ENCODE peak calls at places on chromosomes 2 and 18, in six cellular contexts. One of them, this sample, is unnamed.

GRCh38 chr2:206584323-206585116 is 57.8 kb upstream of the FAM237A start:
- DNase-seq in right lobe of liver: no peak
- DNase-seq in pancreas: no peak
- DNase-seq in SK-N-SH: no peak
- DNase-seq in HCT116: no peak
- DNase-seq in AG10803: no peak
- DNase-seq in this sample: peak

GRCh38 chr2:215879977-215880940 is 133.1 kb downstream of the MREG start:
- DNase-seq in right lobe of liver: no peak
- DNase-seq in pancreas: no peak
- DNase-seq in SK-N-SH: no peak
- DNase-seq in HCT116: no peak
- DNase-seq in AG10803: no peak
- DNase-seq in this sample: no peak

GRCh38 chr2:11342561-11343343 is 1.7 kb downstream of the ROCK2 start:
- DNase-seq in right lobe of liver: no peak
- DNase-seq in pancreas: no peak
- DNase-seq in SK-N-SH: peak
- DNase-seq in HCT116: peak
- DNase-seq in AG10803: peak
- DNase-seq in this sample: no peak

GRCh38 chr2:110740747-110741349 is 8.5 kb downstream of the ACOXL start:
- DNase-seq in right lobe of liver: no peak
- DNase-seq in pancreas: no peak
- DNase-seq in SK-N-SH: no peak
- DNase-seq in HCT116: no peak
- DNase-seq in AG10803: no peak
- DNase-seq in this sample: no peak

GRCh38 chr2:146598791-146599190 is 1246.0 kb upstream of the ACVR2A start:
- DNase-seq in right lobe of liver: no peak
- DNase-seq in pancreas: no peak
- DNase-seq in SK-N-SH: no peak
- DNase-seq in HCT116: no peak
- DNase-seq in AG10803: no peak
- DNase-seq in this sample: no peak

GRCh38 chr18:79934311-79935097 is 16.9 kb downstream of the SLC66A2 start:
- DNase-seq in right lobe of liver: peak
- DNase-seq in pancreas: no peak
- DNase-seq in SK-N-SH: no peak
- DNase-seq in HCT116: no peak
- DNase-seq in AG10803: no peak
- DNase-seq in this sample: peak

GRCh38 chr2:237232166-237232565 is 146.5 kb downstream of the COPS8 start:
- DNase-seq in right lobe of liver: no peak
- DNase-seq in pancreas: no peak
- DNase-seq in SK-N-SH: no peak
- DNase-seq in HCT116: no peak
- DNase-seq in AG10803: no peak
- DNase-seq in this sample: no peak

GRCh38 chr2:159516241-159516758 is 100.0 kb downstream of the BAZ2B start:
- DNase-seq in right lobe of liver: no peak
- DNase-seq in pancreas: peak
- DNase-seq in SK-N-SH: peak
- DNase-seq in HCT116: peak
- DNase-seq in AG10803: peak
- DNase-seq in this sample: peak

GRCh38 chr18:35749701-35750100 is 168.2 kb downstream of the GALNT1 start:
- DNase-seq in right lobe of liver: no peak
- DNase-seq in pancreas: no peak
- DNase-seq in SK-N-SH: no peak
- DNase-seq in HCT116: no peak
- DNase-seq in AG10803: no peak
- DNase-seq in this sample: no peak

GRCh38 chr2:174546519-174547506 is 50.8 kb downstream of the WIPF1 start:
- DNase-seq in right lobe of liver: no peak
- DNase-seq in pancreas: no peak
- DNase-seq in SK-N-SH: peak
- DNase-seq in HCT116: peak
- DNase-seq in AG10803: peak
- DNase-seq in this sample: peak

GRCh38 chr2:27320958-27321543 is 1.8 kb downstream of the MPV17 start:
- DNase-seq in right lobe of liver: peak
- DNase-seq in pancreas: peak
- DNase-seq in SK-N-SH: peak
- DNase-seq in HCT116: peak
- DNase-seq in AG10803: peak
- DNase-seq in this sample: peak

GRCh38 chr2:46887028-46887885 is 28.3 kb downstream of the MCFD2 start:
- DNase-seq in right lobe of liver: no peak
- DNase-seq in pancreas: no peak
- DNase-seq in SK-N-SH: no peak
- DNase-seq in HCT116: no peak
- DNase-seq in AG10803: peak
- DNase-seq in this sample: no peak

GRCh38 chr2:198173242-198173641 is 368.8 kb downstream of the PLCL1 start:
- DNase-seq in right lobe of liver: no peak
- DNase-seq in pancreas: no peak
- DNase-seq in SK-N-SH: no peak
- DNase-seq in HCT116: no peak
- DNase-seq in AG10803: peak
- DNase-seq in this sample: no peak

GRCh38 chr2:123915380-123915779 is 109.7 kb upstream of the CNTNAP5 start:
- DNase-seq in right lobe of liver: no peak
- DNase-seq in pancreas: no peak
- DNase-seq in SK-N-SH: no peak
- DNase-seq in HCT116: no peak
- DNase-seq in AG10803: no peak
- DNase-seq in this sample: no peak

GRCh38 chr2:218396688-218397501 is 2.8 kb upstream of the CTDSP1 start:
- DNase-seq in right lobe of liver: peak
- DNase-seq in pancreas: peak
- DNase-seq in SK-N-SH: peak
- DNase-seq in HCT116: no peak
- DNase-seq in AG10803: peak
- DNase-seq in this sample: peak

GRCh38 chr18:55588001-55588875 is at the start of gene TCF4:
- DNase-seq in right lobe of liver: peak
- DNase-seq in pancreas: peak
- DNase-seq in SK-N-SH: peak
- DNase-seq in HCT116: no peak
- DNase-seq in AG10803: peak
- DNase-seq in this sample: peak

GRCh38 chr18:55585050-55585449 is 2.9 kb downstream of the TCF4 start:
- DNase-seq in right lobe of liver: no peak
- DNase-seq in pancreas: no peak
- DNase-seq in SK-N-SH: no peak
- DNase-seq in HCT116: no peak
- DNase-seq in AG10803: no peak
- DNase-seq in this sample: no peak

GRCh38 chr18:55586841-55587240 is 1.2 kb downstream of the TCF4 start:
- DNase-seq in right lobe of liver: no peak
- DNase-seq in pancreas: no peak
- DNase-seq in SK-N-SH: peak
- DNase-seq in HCT116: no peak
- DNase-seq in AG10803: peak
- DNase-seq in this sample: peak

GRCh38 chr18:55587341-55588000 is 521 bp downstream of the TCF4 start:
- DNase-seq in right lobe of liver: peak
- DNase-seq in pancreas: no peak
- DNase-seq in SK-N-SH: peak
- DNase-seq in HCT116: no peak
- DNase-seq in AG10803: peak
- DNase-seq in this sample: peak

DNA sequence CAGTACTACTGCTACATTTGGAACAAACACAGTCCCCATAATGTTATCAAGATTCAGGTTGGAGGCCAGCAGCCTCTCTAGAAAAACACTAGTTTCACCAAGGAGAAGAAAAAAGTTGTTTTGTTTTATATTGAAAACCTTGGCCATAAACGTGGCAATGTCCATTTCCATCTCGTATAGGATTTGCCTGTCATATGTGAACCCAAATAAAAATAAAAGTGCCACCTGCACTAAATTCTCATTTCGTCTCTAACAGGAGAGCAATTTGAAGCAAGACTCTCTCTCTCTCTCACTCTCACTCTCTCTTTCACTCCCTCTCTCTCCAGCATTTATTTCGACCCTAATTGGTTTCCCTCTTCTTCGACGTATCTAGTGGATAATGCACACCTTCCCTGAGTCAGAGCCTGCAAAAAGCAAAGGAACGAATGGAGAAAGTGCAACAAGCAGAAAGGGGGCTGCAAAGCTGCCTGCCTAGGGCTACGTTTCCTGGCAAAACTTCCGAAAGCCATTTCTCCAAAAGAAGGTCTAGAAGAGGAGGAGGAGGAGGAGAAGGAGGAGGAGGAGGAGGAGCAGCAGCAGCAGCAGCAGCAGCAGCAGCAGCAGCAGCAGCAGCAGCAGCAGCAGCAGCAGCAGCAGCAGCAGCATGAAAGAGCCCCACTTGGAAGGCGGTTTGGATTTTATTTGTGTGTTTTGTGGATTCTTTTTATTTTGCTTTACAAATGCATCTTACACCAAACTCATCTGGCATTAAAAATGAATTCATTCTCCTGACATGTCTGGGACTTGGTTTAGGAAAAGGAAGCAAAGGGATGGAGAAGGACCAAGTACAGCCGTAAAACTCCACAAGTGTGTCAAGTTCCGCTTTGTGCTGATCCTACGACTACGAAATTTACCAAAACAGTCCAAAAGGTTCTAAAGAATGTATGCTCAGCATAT is 2.1 kb downstream of the TCF4 start:
- DNase-seq in right lobe of liver: no peak
- DNase-seq in pancreas: no peak
- DNase-seq in SK-N-SH: no peak
- DNase-seq in HCT116: no peak
- DNase-seq in AG10803: no peak
- DNase-seq in this sample: peak
- H3K4me3 ChIP-seq in right lobe of liver: no peak
- H3K4me3 ChIP-seq in pancreas: no peak
- H3K4me3 ChIP-seq in SK-N-SH: peak
- H3K4me3 ChIP-seq in HCT116: no peak
- H3K4me3 ChIP-seq in AG10803: peak
- H3K4me3 ChIP-seq in this sample: peak

GRCh38 chr2:127661949-127662510 is 13.3 kb downstream of the LIMS2 start:
- DNase-seq in right lobe of liver: peak
- DNase-seq in pancreas: no peak
- DNase-seq in SK-N-SH: no peak
- DNase-seq in HCT116: no peak
- DNase-seq in AG10803: peak
- DNase-seq in this sample: peak
- TF ChIP-seq CTCF in right lobe of liver: no peak
- TF ChIP-seq CTCF in pancreas: no peak
- TF ChIP-seq CTCF in SK-N-SH: no peak
- TF ChIP-seq CTCF in HCT116: no peak
- TF ChIP-seq CTCF in AG10803: no peak
- TF ChIP-seq CTCF in this sample: no peak

GRCh38 chr2:105135436-105135835 is 97.6 kb downstream of the MRPS9 start:
- DNase-seq in right lobe of liver: no peak
- DNase-seq in pancreas: no peak
- DNase-seq in SK-N-SH: no peak
- DNase-seq in HCT116: no peak
- DNase-seq in AG10803: no peak
- DNase-seq in this sample: no peak
- H3K4me3 ChIP-seq in right lobe of liver: no peak
- H3K4me3 ChIP-seq in pancreas: no peak
- H3K4me3 ChIP-seq in SK-N-SH: no peak
- H3K4me3 ChIP-seq in HCT116: no peak
- H3K4me3 ChIP-seq in AG10803: no peak
- H3K4me3 ChIP-seq in this sample: no peak

GRCh38 chr2:125654226-125654625 is 1001.7 kb upstream of the GYPC start:
- DNase-seq in right lobe of liver: no peak
- DNase-seq in pancreas: no peak
- DNase-seq in SK-N-SH: no peak
- DNase-seq in HCT116: no peak
- DNase-seq in AG10803: no peak
- DNase-seq in this sample: no peak

GRCh38 chr2:125652260-125652659 is 1003.7 kb upstream of the GYPC start:
- DNase-seq in right lobe of liver: no peak
- DNase-seq in pancreas: no peak
- DNase-seq in SK-N-SH: no peak
- DNase-seq in HCT116: no peak
- DNase-seq in AG10803: no peak
- DNase-seq in this sample: no peak

GRCh38 chr2:125658583-125658982 is 997.4 kb upstream of the GYPC start:
- DNase-seq in right lobe of liver: no peak
- DNase-seq in pancreas: no peak
- DNase-seq in SK-N-SH: no peak
- DNase-seq in HCT116: no peak
- DNase-seq in AG10803: no peak
- DNase-seq in this sample: no peak

DNA sequence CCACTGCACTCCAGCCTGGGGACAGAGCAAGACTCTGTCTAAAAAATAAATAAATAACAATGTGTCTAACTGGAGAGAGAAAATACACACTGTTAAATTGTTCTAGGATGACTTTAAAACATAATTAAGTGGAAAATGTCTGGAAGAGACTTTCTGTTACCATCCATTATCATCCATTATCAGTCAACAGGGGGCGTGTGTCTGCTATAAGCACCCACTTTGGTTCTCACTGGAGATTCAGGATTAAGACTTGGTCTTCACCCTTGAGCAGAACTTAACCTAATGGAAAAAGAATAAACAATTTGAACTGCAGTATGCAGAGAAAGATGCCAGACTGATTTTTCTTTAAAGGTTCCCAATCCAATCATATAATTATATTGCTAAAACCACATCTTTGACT is 999.8 kb upstream of the GYPC start:
- DNase-seq in right lobe of liver: no peak
- DNase-seq in pancreas: no peak
- DNase-seq in SK-N-SH: no peak
- DNase-seq in HCT116: no peak
- DNase-seq in AG10803: no peak
- DNase-seq in this sample: no peak
- TF ChIP-seq CTCF in right lobe of liver: no peak
- TF ChIP-seq CTCF in pancreas: no peak
- TF ChIP-seq CTCF in SK-N-SH: peak
- TF ChIP-seq CTCF in HCT116: no peak
- TF ChIP-seq CTCF in AG10803: no peak
- TF ChIP-seq CTCF in this sample: peak

DNA sequence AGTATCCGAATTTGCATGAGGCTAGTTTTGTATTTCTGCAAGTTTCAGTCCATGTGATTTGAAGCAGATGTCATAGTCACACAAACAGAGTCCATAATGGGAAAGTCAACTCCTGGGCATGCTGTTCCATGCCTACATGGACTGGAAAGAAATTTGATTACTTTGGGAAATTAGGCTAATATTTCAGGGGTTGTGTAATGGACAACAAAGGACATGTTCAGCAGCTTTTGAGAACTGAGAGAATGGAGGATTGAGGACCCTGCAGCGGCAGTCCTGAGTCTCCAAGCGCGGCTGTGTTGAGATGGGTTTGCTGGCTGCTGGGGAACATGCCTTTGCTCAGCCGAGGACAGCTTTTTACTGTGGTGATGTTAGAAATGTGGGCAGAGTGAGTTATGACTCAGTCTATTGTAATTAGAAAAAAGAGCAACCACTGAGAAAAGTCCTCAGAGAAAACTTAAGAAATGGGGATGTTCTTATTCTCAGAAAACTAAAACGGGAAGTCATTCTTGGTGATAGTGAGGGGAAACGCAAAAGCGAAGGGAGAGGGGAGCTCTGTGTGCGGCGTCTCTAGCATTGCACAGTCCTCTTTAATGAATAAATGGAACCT is 149.2 kb downstream of the FAM210A start:
- DNase-seq in right lobe of liver: no peak
- DNase-seq in pancreas: no peak
- DNase-seq in SK-N-SH: no peak
- DNase-seq in HCT116: no peak
- DNase-seq in AG10803: peak
- DNase-seq in this sample: peak
- H3K4me3 ChIP-seq in right lobe of liver: no peak
- H3K4me3 ChIP-seq in pancreas: no peak
- H3K4me3 ChIP-seq in SK-N-SH: no peak
- H3K4me3 ChIP-seq in HCT116: no peak
- H3K4me3 ChIP-seq in AG10803: peak
- H3K4me3 ChIP-seq in this sample: no peak